ENCODE peak calls at places on chromosomes 6 and 20, in eight cellular contexts. One of them, this sample, is unnamed.

GRCh38 chr6:26556263-26557070 is 18.3 kb downstream of the HMGN4 start:
- DNase-seq in Calu3: peak
- DNase-seq in skeletal muscle cell: peak
- DNase-seq in stimulated activated CD8-positive, alpha-beta memory T cell treated with anti-CD3 and anti-CD28 coated beads, Interleukin-2, amount 100 ng/mL, for 1 hour: no peak
- DNase-seq in activated CD4-positive, alpha-beta T cell treated with anti-CD3 and anti-CD28 coated beads, Interleukin-2, amount 10 ng/mL, durations not matched to agents 7 days and 5 days: no peak
- DNase-seq in OCI-LY7: peak
- DNase-seq in T-helper 2 cell: no peak
- DNase-seq in neural crest cell: peak
- DNase-seq in this sample: peak

GRCh38 chr20:50305636-50306477 is 115.2 kb downstream of the CEBPB start:
- DNase-seq in Calu3: no peak
- DNase-seq in activated CD4-positive, alpha-beta T cell treated with anti-CD3 and anti-CD28 coated beads, Interleukin-2, amount 10 ng/mL, durations not matched to agents 7 days and 5 days: no peak
- DNase-seq in neural crest cell: no peak
- DNase-seq in stimulated activated CD8-positive, alpha-beta memory T cell treated with anti-CD3 and anti-CD28 coated beads, Interleukin-2, amount 100 ng/mL, for 1 hour: no peak
- DNase-seq in skeletal muscle cell: no peak
- DNase-seq in OCI-LY7: no peak
- DNase-seq in T-helper 2 cell: no peak
- DNase-seq in this sample: no peak

GRCh38 chr20:8335796-8336195 is 203.7 kb downstream of the PLCB1 start:
- DNase-seq in neural crest cell: no peak
- DNase-seq in activated CD4-positive, alpha-beta T cell treated with anti-CD3 and anti-CD28 coated beads, Interleukin-2, amount 10 ng/mL, durations not matched to agents 7 days and 5 days: no peak
- DNase-seq in skeletal muscle cell: no peak
- DNase-seq in T-helper 2 cell: no peak
- DNase-seq in Calu3: no peak
- DNase-seq in OCI-LY7: no peak
- DNase-seq in stimulated activated CD8-positive, alpha-beta memory T cell treated with anti-CD3 and anti-CD28 coated beads, Interleukin-2, amount 100 ng/mL, for 1 hour: no peak
- DNase-seq in this sample: no peak

GRCh38 chr6:149317656-149318571 is at the start of gene TAB2:
- DNase-seq in Calu3: peak
- DNase-seq in stimulated activated CD8-positive, alpha-beta memory T cell treated with anti-CD3 and anti-CD28 coated beads, Interleukin-2, amount 100 ng/mL, for 1 hour: peak
- DNase-seq in neural crest cell: peak
- DNase-seq in skeletal muscle cell: no peak
- DNase-seq in activated CD4-positive, alpha-beta T cell treated with anti-CD3 and anti-CD28 coated beads, Interleukin-2, amount 10 ng/mL, durations not matched to agents 7 days and 5 days: peak
- DNase-seq in T-helper 2 cell: peak
- DNase-seq in OCI-LY7: peak
- DNase-seq in this sample: no peak

GRCh38 chr6:163841326-163841725 is 426.8 kb downstream of the QKI start:
- DNase-seq in activated CD4-positive, alpha-beta T cell treated with anti-CD3 and anti-CD28 coated beads, Interleukin-2, amount 10 ng/mL, durations not matched to agents 7 days and 5 days: no peak
- DNase-seq in skeletal muscle cell: no peak
- DNase-seq in OCI-LY7: no peak
- DNase-seq in Calu3: no peak
- DNase-seq in neural crest cell: no peak
- DNase-seq in T-helper 2 cell: no peak
- DNase-seq in stimulated activated CD8-positive, alpha-beta memory T cell treated with anti-CD3 and anti-CD28 coated beads, Interleukin-2, amount 100 ng/mL, for 1 hour: no peak
- DNase-seq in this sample: no peak

GRCh38 chr6:42710316-42710715 is 12.1 kb downstream of the PRPH2 start:
- DNase-seq in activated CD4-positive, alpha-beta T cell treated with anti-CD3 and anti-CD28 coated beads, Interleukin-2, amount 10 ng/mL, durations not matched to agents 7 days and 5 days: no peak
- DNase-seq in OCI-LY7: no peak
- DNase-seq in stimulated activated CD8-positive, alpha-beta memory T cell treated with anti-CD3 and anti-CD28 coated beads, Interleukin-2, amount 100 ng/mL, for 1 hour: no peak
- DNase-seq in Calu3: no peak
- DNase-seq in skeletal muscle cell: no peak
- DNase-seq in neural crest cell: no peak
- DNase-seq in T-helper 2 cell: no peak
- DNase-seq in this sample: no peak

GRCh38 chr6:69825904-69826303 is 29.1 kb upstream of the LMBRD1 start:
- DNase-seq in stimulated activated CD8-positive, alpha-beta memory T cell treated with anti-CD3 and anti-CD28 coated beads, Interleukin-2, amount 100 ng/mL, for 1 hour: no peak
- DNase-seq in skeletal muscle cell: peak
- DNase-seq in activated CD4-positive, alpha-beta T cell treated with anti-CD3 and anti-CD28 coated beads, Interleukin-2, amount 10 ng/mL, durations not matched to agents 7 days and 5 days: no peak
- DNase-seq in OCI-LY7: no peak
- DNase-seq in neural crest cell: no peak
- DNase-seq in Calu3: no peak
- DNase-seq in T-helper 2 cell: no peak
- DNase-seq in this sample: no peak

GRCh38 chr6:35521235-35521634 is 8.5 kb upstream of the TULP1 start:
- DNase-seq in skeletal muscle cell: no peak
- DNase-seq in Calu3: no peak
- DNase-seq in OCI-LY7: no peak
- DNase-seq in stimulated activated CD8-positive, alpha-beta memory T cell treated with anti-CD3 and anti-CD28 coated beads, Interleukin-2, amount 100 ng/mL, for 1 hour: no peak
- DNase-seq in activated CD4-positive, alpha-beta T cell treated with anti-CD3 and anti-CD28 coated beads, Interleukin-2, amount 10 ng/mL, durations not matched to agents 7 days and 5 days: no peak
- DNase-seq in neural crest cell: no peak
- DNase-seq in T-helper 2 cell: no peak
- DNase-seq in this sample: no peak

GRCh38 chr6:154410619-154411044 is 54.0 kb upstream of the IPCEF1 start:
- DNase-seq in Calu3: peak
- DNase-seq in OCI-LY7: no peak
- DNase-seq in activated CD4-positive, alpha-beta T cell treated with anti-CD3 and anti-CD28 coated beads, Interleukin-2, amount 10 ng/mL, durations not matched to agents 7 days and 5 days: no peak
- DNase-seq in stimulated activated CD8-positive, alpha-beta memory T cell treated with anti-CD3 and anti-CD28 coated beads, Interleukin-2, amount 100 ng/mL, for 1 hour: no peak
- DNase-seq in T-helper 2 cell: no peak
- DNase-seq in skeletal muscle cell: peak
- DNase-seq in neural crest cell: no peak
- DNase-seq in this sample: peak

GRCh38 chr6:96923400-96923799 is 1.1 kb upstream of the KLHL32 start:
- DNase-seq in OCI-LY7: no peak
- DNase-seq in activated CD4-positive, alpha-beta T cell treated with anti-CD3 and anti-CD28 coated beads, Interleukin-2, amount 10 ng/mL, durations not matched to agents 7 days and 5 days: no peak
- DNase-seq in T-helper 2 cell: no peak
- DNase-seq in Calu3: no peak
- DNase-seq in stimulated activated CD8-positive, alpha-beta memory T cell treated with anti-CD3 and anti-CD28 coated beads, Interleukin-2, amount 100 ng/mL, for 1 hour: no peak
- DNase-seq in skeletal muscle cell: no peak
- DNase-seq in neural crest cell: no peak
- DNase-seq in this sample: no peak

GRCh38 chr6:122947355-122947754 is 48.7 kb upstream of the CLVS2 start:
- DNase-seq in stimulated activated CD8-positive, alpha-beta memory T cell treated with anti-CD3 and anti-CD28 coated beads, Interleukin-2, amount 100 ng/mL, for 1 hour: no peak
- DNase-seq in skeletal muscle cell: peak
- DNase-seq in OCI-LY7: no peak
- DNase-seq in T-helper 2 cell: no peak
- DNase-seq in neural crest cell: peak
- DNase-seq in Calu3: peak
- DNase-seq in activated CD4-positive, alpha-beta T cell treated with anti-CD3 and anti-CD28 coated beads, Interleukin-2, amount 10 ng/mL, durations not matched to agents 7 days and 5 days: no peak
- DNase-seq in this sample: no peak

GRCh38 chr6:47097092-47097945 is 55.2 kb upstream of the ADGRF1 start:
- DNase-seq in stimulated activated CD8-positive, alpha-beta memory T cell treated with anti-CD3 and anti-CD28 coated beads, Interleukin-2, amount 100 ng/mL, for 1 hour: no peak
- DNase-seq in OCI-LY7: peak
- DNase-seq in Calu3: peak
- DNase-seq in neural crest cell: peak
- DNase-seq in T-helper 2 cell: no peak
- DNase-seq in skeletal muscle cell: peak
- DNase-seq in activated CD4-positive, alpha-beta T cell treated with anti-CD3 and anti-CD28 coated beads, Interleukin-2, amount 10 ng/mL, durations not matched to agents 7 days and 5 days: peak
- DNase-seq in this sample: peak

GRCh38 chr6:138393871-138394783 is 9.9 kb upstream of the HEBP2 start:
- DNase-seq in activated CD4-positive, alpha-beta T cell treated with anti-CD3 and anti-CD28 coated beads, Interleukin-2, amount 10 ng/mL, durations not matched to agents 7 days and 5 days: no peak
- DNase-seq in stimulated activated CD8-positive, alpha-beta memory T cell treated with anti-CD3 and anti-CD28 coated beads, Interleukin-2, amount 100 ng/mL, for 1 hour: no peak
- DNase-seq in skeletal muscle cell: no peak
- DNase-seq in T-helper 2 cell: no peak
- DNase-seq in Calu3: no peak
- DNase-seq in OCI-LY7: peak
- DNase-seq in neural crest cell: no peak
- DNase-seq in this sample: no peak

GRCh38 chr6:170143401-170144150 is 147.3 kb downstream of the DLL1 start:
- DNase-seq in Calu3: no peak
- DNase-seq in activated CD4-positive, alpha-beta T cell treated with anti-CD3 and anti-CD28 coated beads, Interleukin-2, amount 10 ng/mL, durations not matched to agents 7 days and 5 days: no peak
- DNase-seq in skeletal muscle cell: no peak
- DNase-seq in stimulated activated CD8-positive, alpha-beta memory T cell treated with anti-CD3 and anti-CD28 coated beads, Interleukin-2, amount 100 ng/mL, for 1 hour: no peak
- DNase-seq in neural crest cell: no peak
- DNase-seq in T-helper 2 cell: no peak
- DNase-seq in OCI-LY7: no peak
- DNase-seq in this sample: no peak

GRCh38 chr6:57162008-57162407 is 10.1 kb upstream of the BAG2 start:
- DNase-seq in neural crest cell: no peak
- DNase-seq in activated CD4-positive, alpha-beta T cell treated with anti-CD3 and anti-CD28 coated beads, Interleukin-2, amount 10 ng/mL, durations not matched to agents 7 days and 5 days: no peak
- DNase-seq in OCI-LY7: no peak
- DNase-seq in stimulated activated CD8-positive, alpha-beta memory T cell treated with anti-CD3 and anti-CD28 coated beads, Interleukin-2, amount 100 ng/mL, for 1 hour: no peak
- DNase-seq in Calu3: no peak
- DNase-seq in T-helper 2 cell: no peak
- DNase-seq in skeletal muscle cell: no peak
- DNase-seq in this sample: no peak

This sample was measured in T1000.